ENCODE peak calls at places on chromosomes 2 and 18, in eight cellular contexts. One of them, this sample, is unnamed.
A peak's percentile ranks its signal among the peaks of the same experiment; 100 is the strongest.

GRCh38 chr2:181678033-181678586 is 2.2 kb downstream of the NEUROD1 start:
- DNase-seq in brain microvascular endothelial cell: peak; percentile 59
- DNase-seq in epithelial cell of proximal tubule: no peak
- DNase-seq in Calu3: no peak
- DNase-seq in nephron progenitor cell: peak; percentile 95
- DNase-seq in dorsolateral prefrontal cortex: no peak
- DNase-seq in AG04449: peak; percentile 2
- DNase-seq in AG09319: peak; percentile 30
- DNase-seq in this sample: peak; percentile 88

GRCh38 chr2:200475795-200476194 is 34.1 kb downstream of the KCTD18 start:
- DNase-seq in AG09319: no peak
- DNase-seq in epithelial cell of proximal tubule: no peak
- DNase-seq in brain microvascular endothelial cell: no peak
- DNase-seq in dorsolateral prefrontal cortex: no peak
- DNase-seq in nephron progenitor cell: no peak
- DNase-seq in AG04449: no peak
- DNase-seq in Calu3: no peak
- DNase-seq in this sample: no peak

GRCh38 chr2:193885419-193885818 is 1690.7 kb upstream of the TMEFF2 start:
- DNase-seq in AG09319: no peak
- DNase-seq in brain microvascular endothelial cell: no peak
- DNase-seq in nephron progenitor cell: no peak
- DNase-seq in AG04449: no peak
- DNase-seq in Calu3: no peak
- DNase-seq in epithelial cell of proximal tubule: no peak
- DNase-seq in dorsolateral prefrontal cortex: no peak
- DNase-seq in this sample: no peak

GRCh38 chr2:177275041-177275440 is 10.5 kb upstream of the NFE2L2 start:
- DNase-seq in nephron progenitor cell: no peak
- DNase-seq in dorsolateral prefrontal cortex: no peak
- DNase-seq in Calu3: no peak
- DNase-seq in AG09319: peak; percentile 64
- DNase-seq in brain microvascular endothelial cell: peak; percentile 30
- DNase-seq in epithelial cell of proximal tubule: no peak
- DNase-seq in AG04449: no peak
- DNase-seq in this sample: no peak

GRCh38 chr18:62939433-62939832 is 224.1 kb downstream of the PHLPP1 start:
- DNase-seq in dorsolateral prefrontal cortex: no peak
- DNase-seq in epithelial cell of proximal tubule: no peak
- DNase-seq in AG04449: no peak
- DNase-seq in Calu3: no peak
- DNase-seq in AG09319: no peak
- DNase-seq in nephron progenitor cell: no peak
- DNase-seq in brain microvascular endothelial cell: no peak
- DNase-seq in this sample: no peak

GRCh38 chr2:219522111-219523030 is 8.1 kb downstream of the ASIC4 start:
- DNase-seq in brain microvascular endothelial cell: peak; percentile 44
- DNase-seq in nephron progenitor cell: peak; percentile 82
- DNase-seq in AG04449: peak; percentile 40
- DNase-seq in Calu3: no peak
- DNase-seq in AG09319: peak; percentile 37
- DNase-seq in epithelial cell of proximal tubule: no peak
- DNase-seq in dorsolateral prefrontal cortex: no peak
- DNase-seq in this sample: no peak

GRCh38 chr2:178306351-178307073 is 112.2 kb downstream of the OSBPL6 start:
- DNase-seq in dorsolateral prefrontal cortex: peak; percentile 38
- DNase-seq in AG04449: no peak
- DNase-seq in AG09319: no peak
- DNase-seq in epithelial cell of proximal tubule: no peak
- DNase-seq in brain microvascular endothelial cell: peak; percentile 55
- DNase-seq in Calu3: peak; percentile 67
- DNase-seq in nephron progenitor cell: peak; percentile 60
- DNase-seq in this sample: peak; percentile 12

GRCh38 chr2:151297882-151298281 is 8.4 kb upstream of the NMI start:
- DNase-seq in Calu3: no peak
- DNase-seq in AG09319: no peak
- DNase-seq in AG04449: no peak
- DNase-seq in epithelial cell of proximal tubule: no peak
- DNase-seq in dorsolateral prefrontal cortex: no peak
- DNase-seq in brain microvascular endothelial cell: no peak
- DNase-seq in nephron progenitor cell: no peak
- DNase-seq in this sample: no peak

GRCh38 chr2:126720647-126721046 is 64.7 kb downstream of the GYPC start:
- DNase-seq in AG04449: no peak
- DNase-seq in nephron progenitor cell: no peak
- DNase-seq in Calu3: no peak
- DNase-seq in dorsolateral prefrontal cortex: no peak
- DNase-seq in AG09319: no peak
- DNase-seq in brain microvascular endothelial cell: no peak
- DNase-seq in epithelial cell of proximal tubule: no peak
- DNase-seq in this sample: no peak

GRCh38 chr2:77839102-77839501 is 316.9 kb upstream of the LRRTM4 start:
- DNase-seq in AG09319: no peak
- DNase-seq in Calu3: no peak
- DNase-seq in nephron progenitor cell: no peak
- DNase-seq in epithelial cell of proximal tubule: peak; percentile 79
- DNase-seq in brain microvascular endothelial cell: no peak
- DNase-seq in AG04449: no peak
- DNase-seq in dorsolateral prefrontal cortex: no peak
- DNase-seq in this sample: no peak

GRCh38 chr2:239835056-239835455 is 190.1 kb downstream of the NDUFA10 start:
- DNase-seq in epithelial cell of proximal tubule: no peak
- DNase-seq in AG09319: no peak
- DNase-seq in AG04449: no peak
- DNase-seq in Calu3: no peak
- DNase-seq in brain microvascular endothelial cell: no peak
- DNase-seq in nephron progenitor cell: no peak
- DNase-seq in dorsolateral prefrontal cortex: no peak
- DNase-seq in this sample: no peak

GRCh38 chr2:127348421-127349000 is 39.3 kb downstream of the MAP3K2 start:
- DNase-seq in Calu3: no peak
- DNase-seq in dorsolateral prefrontal cortex: no peak
- DNase-seq in nephron progenitor cell: no peak
- DNase-seq in AG04449: no peak
- DNase-seq in AG09319: no peak
- DNase-seq in epithelial cell of proximal tubule: peak; percentile 44
- DNase-seq in brain microvascular endothelial cell: no peak
- DNase-seq in this sample: no peak

GRCh38 chr2:239187464-239188253 is 213.2 kb downstream of the HDAC4 start:
- DNase-seq in Calu3: no peak
- DNase-seq in nephron progenitor cell: no peak
- DNase-seq in brain microvascular endothelial cell: no peak
- DNase-seq in AG09319: no peak
- DNase-seq in AG04449: no peak
- DNase-seq in epithelial cell of proximal tubule: no peak
- DNase-seq in dorsolateral prefrontal cortex: no peak
- DNase-seq in this sample: no peak

GRCh38 chr18:40313030-40313642 is 1641.9 kb upstream of the PIK3C3 start:
- DNase-seq in AG04449: no peak
- DNase-seq in brain microvascular endothelial cell: no peak
- DNase-seq in Calu3: no peak
- DNase-seq in epithelial cell of proximal tubule: no peak
- DNase-seq in AG09319: no peak
- DNase-seq in nephron progenitor cell: no peak
- DNase-seq in dorsolateral prefrontal cortex: no peak
- DNase-seq in this sample: no peak

GRCh38 chr18:22551536-22552151 is 133.9 kb upstream of the CTAGE1 start:
- DNase-seq in nephron progenitor cell: no peak
- DNase-seq in dorsolateral prefrontal cortex: no peak
- DNase-seq in AG04449: peak; percentile 82
- DNase-seq in Calu3: peak; percentile 55
- DNase-seq in epithelial cell of proximal tubule: peak; percentile 99
- DNase-seq in AG09319: no peak
- DNase-seq in brain microvascular endothelial cell: peak; percentile 78
- DNase-seq in this sample: no peak

GRCh38 chr2:20012032-20012281 is 511 bp downstream of the MATN3 start:
- DNase-seq in brain microvascular endothelial cell: no peak
- DNase-seq in Calu3: no peak
- DNase-seq in AG09319: no peak
- DNase-seq in dorsolateral prefrontal cortex: no peak
- DNase-seq in nephron progenitor cell: no peak
- DNase-seq in epithelial cell of proximal tubule: no peak
- DNase-seq in AG04449: no peak
- DNase-seq in this sample: no peak

GRCh38 chr18:487371-487770 is 13.1 kb downstream of the COLEC12 start:
- DNase-seq in AG09319: no peak
- DNase-seq in nephron progenitor cell: no peak
- DNase-seq in Calu3: peak; percentile 10
- DNase-seq in brain microvascular endothelial cell: no peak
- DNase-seq in AG04449: no peak
- DNase-seq in epithelial cell of proximal tubule: no peak
- DNase-seq in dorsolateral prefrontal cortex: no peak
- DNase-seq in this sample: no peak

GRCh38 chr18:9048808-9049494 is 53.5 kb upstream of the NDUFV2 start:
- DNase-seq in epithelial cell of proximal tubule: no peak
- DNase-seq in Calu3: no peak
- DNase-seq in AG04449: no peak
- DNase-seq in brain microvascular endothelial cell: no peak
- DNase-seq in AG09319: no peak
- DNase-seq in nephron progenitor cell: no peak
- DNase-seq in dorsolateral prefrontal cortex: no peak
- DNase-seq in this sample: no peak

GRCh38 chr18:477565-477964 is 22.9 kb downstream of the COLEC12 start:
- DNase-seq in brain microvascular endothelial cell: no peak
- DNase-seq in epithelial cell of proximal tubule: no peak
- DNase-seq in Calu3: peak; percentile 66
- DNase-seq in dorsolateral prefrontal cortex: no peak
- DNase-seq in AG04449: no peak
- DNase-seq in AG09319: no peak
- DNase-seq in nephron progenitor cell: no peak
- DNase-seq in this sample: no peak

GRCh38 chr2:27496357-27497287 is at the start of gene GCKR:
- DNase-seq in Calu3: peak; percentile 72
- DNase-seq in epithelial cell of proximal tubule: no peak
- DNase-seq in nephron progenitor cell: no peak
- DNase-seq in AG09319: no peak
- DNase-seq in brain microvascular endothelial cell: no peak
- DNase-seq in dorsolateral prefrontal cortex: no peak
- DNase-seq in AG04449: peak; percentile 33
- DNase-seq in this sample: no peak

GRCh38 chr2:177174456-177174855 is 38.1 kb upstream of the HNRNPA3 start:
- DNase-seq in nephron progenitor cell: no peak
- DNase-seq in Calu3: no peak
- DNase-seq in dorsolateral prefrontal cortex: no peak
- DNase-seq in AG09319: no peak
- DNase-seq in AG04449: no peak
- DNase-seq in epithelial cell of proximal tubule: no peak
- DNase-seq in brain microvascular endothelial cell: no peak
- DNase-seq in this sample: no peak

GRCh38 chr2:121081701-121082100 is 203.3 kb downstream of the TFCP2L1 start:
- DNase-seq in epithelial cell of proximal tubule: no peak
- DNase-seq in AG09319: no peak
- DNase-seq in Calu3: no peak
- DNase-seq in nephron progenitor cell: no peak
- DNase-seq in dorsolateral prefrontal cortex: no peak
- DNase-seq in brain microvascular endothelial cell: no peak
- DNase-seq in AG04449: no peak
- DNase-seq in this sample: no peak
- TF ChIP-seq CTCF in epithelial cell of proximal tubule: no peak
- TF ChIP-seq CTCF in AG09319: no peak
- TF ChIP-seq CTCF in Calu3: no peak
- TF ChIP-seq CTCF in nephron progenitor cell: no peak
- TF ChIP-seq CTCF in dorsolateral prefrontal cortex: no peak
- TF ChIP-seq CTCF in brain microvascular endothelial cell: no peak
- TF ChIP-seq CTCF in AG04449: no peak
- TF ChIP-seq CTCF in this sample: no peak

DNA sequence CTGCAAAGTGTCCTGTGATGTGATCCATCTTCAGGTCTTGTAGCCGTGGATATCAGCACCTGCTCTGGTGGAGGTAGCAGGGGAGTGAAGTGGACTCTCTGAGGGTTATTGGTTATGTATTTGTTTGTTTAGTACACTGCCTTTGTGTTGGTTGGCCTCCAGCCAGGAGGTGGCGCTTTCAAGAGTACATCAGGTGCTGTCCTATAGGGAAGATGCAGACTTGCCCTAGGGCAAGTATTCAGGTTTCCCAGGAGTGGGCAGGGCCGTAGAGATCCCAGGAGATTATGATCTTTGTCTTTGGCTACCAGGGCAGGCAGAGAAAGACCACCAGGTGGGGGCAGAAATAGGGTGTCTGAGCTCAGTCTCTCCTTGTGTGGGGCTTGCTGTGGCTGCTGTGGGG is 411.8 kb downstream of the SOX11 start:
- DNase-seq in epithelial cell of proximal tubule: no peak
- DNase-seq in dorsolateral prefrontal cortex: no peak
- DNase-seq in AG04449: no peak
- DNase-seq in nephron progenitor cell: no peak
- DNase-seq in brain microvascular endothelial cell: no peak
- DNase-seq in Calu3: peak; percentile 63
- DNase-seq in AG09319: no peak
- DNase-seq in this sample: no peak
- TF ChIP-seq CTCF in epithelial cell of proximal tubule: no peak
- TF ChIP-seq CTCF in dorsolateral prefrontal cortex: no peak
- TF ChIP-seq CTCF in AG04449: no peak
- TF ChIP-seq CTCF in nephron progenitor cell: no peak
- TF ChIP-seq CTCF in brain microvascular endothelial cell: no peak
- TF ChIP-seq CTCF in Calu3: no peak
- TF ChIP-seq CTCF in AG09319: no peak
- TF ChIP-seq CTCF in this sample: peak; percentile 22

GRCh38 chr18:35114305-35114704 is 73.1 kb downstream of the MAPRE2 start:
- DNase-seq in brain microvascular endothelial cell: no peak
- DNase-seq in nephron progenitor cell: no peak
- DNase-seq in epithelial cell of proximal tubule: no peak
- DNase-seq in dorsolateral prefrontal cortex: no peak
- DNase-seq in AG04449: no peak
- DNase-seq in AG09319: no peak
- DNase-seq in Calu3: no peak
- DNase-seq in this sample: no peak

GRCh38 chr18:35112696-35113095 is 71.5 kb downstream of the MAPRE2 start:
- DNase-seq in AG09319: no peak
- DNase-seq in Calu3: no peak
- DNase-seq in nephron progenitor cell: no peak
- DNase-seq in dorsolateral prefrontal cortex: no peak
- DNase-seq in AG04449: no peak
- DNase-seq in brain microvascular endothelial cell: no peak
- DNase-seq in epithelial cell of proximal tubule: no peak
- DNase-seq in this sample: no peak

GRCh38 chr18:35110037-35110436 is 68.8 kb downstream of the MAPRE2 start:
- DNase-seq in AG09319: no peak
- DNase-seq in AG04449: no peak
- DNase-seq in nephron progenitor cell: no peak
- DNase-seq in Calu3: no peak
- DNase-seq in brain microvascular endothelial cell: no peak
- DNase-seq in epithelial cell of proximal tubule: no peak
- DNase-seq in dorsolateral prefrontal cortex: no peak
- DNase-seq in this sample: no peak

GRCh38 chr18:35110554-35111058 is 69.4 kb downstream of the MAPRE2 start:
- DNase-seq in Calu3: no peak
- DNase-seq in brain microvascular endothelial cell: peak; percentile 34
- DNase-seq in AG09319: no peak
- DNase-seq in dorsolateral prefrontal cortex: no peak
- DNase-seq in epithelial cell of proximal tubule: no peak
- DNase-seq in nephron progenitor cell: no peak
- DNase-seq in AG04449: peak; percentile 1
- DNase-seq in this sample: no peak

GRCh38 chr18:35111086-35111485 is 69.9 kb downstream of the MAPRE2 start:
- DNase-seq in brain microvascular endothelial cell: no peak
- DNase-seq in epithelial cell of proximal tubule: no peak
- DNase-seq in nephron progenitor cell: no peak
- DNase-seq in dorsolateral prefrontal cortex: no peak
- DNase-seq in Calu3: no peak
- DNase-seq in AG04449: no peak
- DNase-seq in AG09319: no peak
- DNase-seq in this sample: no peak
- TF ChIP-seq CTCF in brain microvascular endothelial cell: no peak
- TF ChIP-seq CTCF in epithelial cell of proximal tubule: no peak
- TF ChIP-seq CTCF in nephron progenitor cell: no peak
- TF ChIP-seq CTCF in dorsolateral prefrontal cortex: no peak
- TF ChIP-seq CTCF in Calu3: no peak
- TF ChIP-seq CTCF in AG04449: no peak
- TF ChIP-seq CTCF in AG09319: no peak
- TF ChIP-seq CTCF in this sample: no peak

GRCh38 chr2:56743807-56744206 is 560.0 kb downstream of the CCDC85A start:
- DNase-seq in epithelial cell of proximal tubule: no peak
- DNase-seq in Calu3: no peak
- DNase-seq in brain microvascular endothelial cell: no peak
- DNase-seq in nephron progenitor cell: no peak
- DNase-seq in AG04449: no peak
- DNase-seq in dorsolateral prefrontal cortex: no peak
- DNase-seq in AG09319: no peak
- DNase-seq in this sample: no peak
- TF ChIP-seq CTCF in epithelial cell of proximal tubule: no peak
- TF ChIP-seq CTCF in Calu3: no peak
- TF ChIP-seq CTCF in brain microvascular endothelial cell: no peak
- TF ChIP-seq CTCF in nephron progenitor cell: no peak
- TF ChIP-seq CTCF in AG04449: no peak
- TF ChIP-seq CTCF in dorsolateral prefrontal cortex: no peak
- TF ChIP-seq CTCF in AG09319: no peak
- TF ChIP-seq CTCF in this sample: no peak

This sample was measured in progenitor cell of endocrine pancreas.